ENCODE peak calls at places on chromosome 4, in seven cellular contexts. D is GM23248, H is IMR-90, O is SK-N-SH, U is MM.1S, Q is PC-3, K is fibroblast of lung. Z is an unnamed sample.

GRCh38 chr4:150136036-150136435 is 57.8 kb downstream of the DCLK2 start:
- DNase-seq in D (no peak), H (peak; percentile 72), O (no peak), Q (no peak), K (peak; percentile 76), U (no peak), Z (no peak)

GRCh38 chr4:114318309-114318708 is 280.3 kb upstream of the UGT8 start:
- DNase-seq in Q (peak; percentile 45), O (no peak), K (peak; percentile 15), U (no peak), D (no peak), H (peak; percentile 80), Z (no peak)

GRCh38 chr4:173521474-173522159 is 8.4 kb downstream of the HAND2 start:
- DNase-seq in O (peak; percentile 64), H (no peak), K (no peak), U (no peak), D (no peak), Q (no peak), Z (no peak)

GRCh38 chr4:186472948-186473347 is 82.4 kb downstream of the MTNR1A start:
- DNase-seq in O (peak; percentile 30), H (peak; percentile 56), Q (peak; percentile 52), D (peak; percentile 47), U (peak; percentile 23), K (peak; percentile 39), Z (peak; percentile 67)

GRCh38 chr4:78058591-78059523 is 1.7 kb downstream of the FRAS1 start:
- DNase-seq in O (peak; percentile 72), Q (peak; percentile 46), U (peak; percentile 12), K (peak; percentile 45), D (peak; percentile 68), H (no peak), Z (peak; percentile 81)

GRCh38 chr4:153318696-153319320 is 25.7 kb upstream of the MND1 start:
- DNase-seq in K (peak; percentile 27), Q (peak; percentile 66), U (peak; percentile 47), H (peak; percentile 54), O (peak; percentile 74), D (peak; percentile 67), Z (peak; percentile 65)

GRCh38 chr4:65669008-65669971 is 999 bp downstream of the EPHA5 start:
- DNase-seq in O (peak; percentile 22), K (peak; percentile 59), D (peak; percentile 11), U (no peak), H (no peak), Q (peak; percentile 25), Z (peak; percentile 84)

GRCh38 chr4:158758142-158758541 is 10.7 kb upstream of the FNIP2 start:
- DNase-seq in Q (no peak), D (peak; percentile 66), O (no peak), U (no peak), H (peak; percentile 54), K (peak; percentile 92), Z (no peak)

GRCh38 chr4:82380344-82380743 is 6.6 kb upstream of the HNRNPD start:
- DNase-seq in H (no peak), D (peak; percentile 33), K (no peak), U (no peak), Q (peak; percentile 91), O (no peak), Z (no peak)

GRCh38 chr4:25857403-25857802 is 5.4 kb downstream of the SEL1L3 start:
- DNase-seq in O (no peak), H (no peak), Q (no peak), K (no peak), D (peak; percentile 8), U (no peak), Z (no peak)

GRCh38 chr4:89957527-89957926 is 62.9 kb downstream of the MMRN1 start:
- DNase-seq in D (no peak), K (no peak), Q (no peak), H (no peak), U (no peak), O (no peak), Z (no peak)

GRCh38 chr4:122555216-122555615 is 65.7 kb downstream of the IL21 start:
- DNase-seq in H (no peak), O (no peak), Q (no peak), K (no peak), U (no peak), D (no peak), Z (no peak)

GRCh38 chr4:37661643-37662221 is 24.4 kb downstream of the RELL1 start:
- DNase-seq in Q (no peak), O (no peak), D (peak; percentile 32), H (peak; percentile 61), U (no peak), K (peak; percentile 79), Z (peak; percentile 63)

GRCh38 chr4:106366026-106366425 is 2.6 kb downstream of the GIMD1 start:
- DNase-seq in D (peak; percentile 61), O (no peak), K (peak; percentile 89), H (peak; percentile 65), Q (peak; percentile 3), U (no peak), Z (peak; percentile 54)

GRCh38 chr4:180057198-180057821 is 2185.9 kb upstream of the TENM3 start:
- DNase-seq in Q (no peak), K (peak; percentile 1), U (peak; percentile 30), O (peak; percentile 18), D (peak; percentile 1), H (no peak), Z (peak; percentile 42)

GRCh38 chr4:5993063-5993745 is 25.0 kb downstream of the C4orf50 start:
- DNase-seq in K (no peak), U (no peak), H (no peak), Q (no peak), D (no peak), O (no peak), Z (no peak)

GRCh38 chr4:165944900-165945299 is 71.9 kb downstream of the TLL1 start:
- DNase-seq in U (no peak), K (no peak), D (no peak), H (no peak), O (no peak), Q (no peak), Z (no peak)

GRCh38 chr4:336099-336892 is 1.3 kb upstream of the ZNF141 start:
- DNase-seq in U (no peak), K (no peak), Q (no peak), H (no peak), O (peak; percentile 78), D (peak; percentile 58), Z (peak; percentile 77)

GRCh38 chr4:76974150-76974549 is 24.6 kb downstream of the SEPTIN11 start:
- DNase-seq in H (no peak), K (peak; percentile 54), D (no peak), U (no peak), O (no peak), Q (no peak), Z (no peak)

GRCh38 chr4:186227221-186227620 is at the start of gene KLKB1:
- DNase-seq in H (no peak), K (no peak), U (no peak), O (no peak), Q (no peak), D (no peak), Z (peak; percentile 1)

GRCh38 chr4:1754336-1754735 is 33.0 kb downstream of the TACC3 start:
- DNase-seq in D (no peak), O (no peak), U (no peak), K (no peak), Q (no peak), H (no peak), Z (no peak)

GRCh38 chr4:46329118-46329976 is 60.6 kb downstream of the GABRA2 start:
- DNase-seq in U (peak; percentile 74), H (peak; percentile 61), Q (peak; percentile 74), D (peak; percentile 16), O (peak; percentile 2), K (peak; percentile 1), Z (no peak)

GRCh38 chr4:48138511-48138910 is 4.5 kb upstream of the TXK start:
- DNase-seq in U (no peak), H (no peak), K (no peak), D (no peak), O (no peak), Q (no peak), Z (no peak)

GRCh38 chr4:163654621-163655020 is 160.1 kb downstream of the TMA16 start:
- DNase-seq in U (no peak), H (no peak), O (no peak), Q (peak; percentile 68), D (no peak), K (no peak), Z (no peak)
- H3K36me3 ChIP-seq in U (no peaks in the 10 kb centered on the region), H (no peaks in the 10 kb centered on the region), O (no peaks in the 10 kb centered on the region), Q (no peaks in the 10 kb centered on the region), D (no peaks in the 10 kb centered on the region), K (no peaks in the 10 kb centered on the region), Z (no peaks in the 10 kb centered on the region)

DNA sequence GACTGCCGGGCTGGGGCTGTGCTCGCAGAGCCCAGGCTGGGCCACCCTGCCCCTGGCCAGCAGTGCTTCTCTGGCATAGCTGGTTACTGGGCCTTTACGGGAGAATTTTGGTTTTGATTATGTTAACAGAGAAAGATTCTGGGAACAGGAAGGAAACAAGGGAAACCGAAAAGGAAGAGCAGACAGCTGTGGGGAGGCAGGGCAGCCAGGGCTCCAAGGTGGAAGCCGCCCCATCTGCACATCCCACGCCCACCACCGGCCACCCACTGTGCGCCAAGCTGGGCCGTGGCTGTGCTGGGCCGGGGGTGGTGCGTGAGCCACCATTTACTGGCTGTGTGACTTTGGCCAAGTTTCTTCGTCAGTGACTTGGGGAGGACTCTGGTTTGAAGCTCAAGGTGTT is 20.1 kb downstream of the SH3BP2 start:
- DNase-seq in H (no peak), U (no peak), D (peak; percentile 36), K (no peak), Q (no peak), O (no peak), Z (no peak)
- H2AFZ ChIP-seq in H (peak overlapping the region; percentile 5), U (no peak overlapping the region), D (no peak overlapping the region), K (no peak overlapping the region), Q (no peak overlapping the region), O (no peak overlapping the region), Z (peak overlapping the region; percentile 35)

DNA sequence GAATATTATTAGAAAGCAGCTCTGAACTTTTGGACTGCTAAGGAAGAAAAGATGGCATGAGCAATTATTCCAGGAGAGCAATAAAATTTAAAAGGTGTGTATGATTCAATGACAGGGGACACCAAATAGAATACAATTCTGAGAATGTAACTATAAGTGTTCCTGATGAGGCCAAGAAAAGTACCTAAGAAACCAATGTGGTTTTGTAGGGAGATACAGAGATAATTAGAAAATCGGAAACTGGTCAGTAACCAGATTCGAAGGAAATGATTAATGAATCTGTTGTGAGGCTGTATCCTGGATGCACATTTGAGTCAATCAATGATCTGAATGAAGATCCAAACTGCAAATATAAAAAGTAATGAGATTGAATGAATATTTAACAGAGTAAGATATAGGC is 6.0 kb downstream of the NOA1 start:
- DNase-seq in H (no peak), U (no peak), Q (no peak), K (no peak), D (no peak), O (no peak), Z (no peak)
- H3K36me3 ChIP-seq in H (peaks cover 40% of the 10 kb centered on the region), U (peaks cover 40% of the 10 kb centered on the region), Q (peaks cover 64% of the 10 kb centered on the region), K (peaks cover 8% of the 10 kb centered on the region), D (peaks cover 42% of the 10 kb centered on the region), O (peaks cover 37% of the 10 kb centered on the region), Z (peaks cover 64% of the 10 kb centered on the region)

GRCh38 chr4:69523385-69524132 is 27.9 kb upstream of the UGT2B4 start:
- DNase-seq in K (peak; percentile 32), U (no peak), O (no peak), Q (no peak), H (no peak), D (no peak), Z (no peak)
- H2AFZ ChIP-seq in K (no peak overlapping the region), U (no peak overlapping the region), O (no peak overlapping the region), Q (no peak overlapping the region), H (no peak overlapping the region), D (no peak overlapping the region), Z (no peak overlapping the region)

DNA sequence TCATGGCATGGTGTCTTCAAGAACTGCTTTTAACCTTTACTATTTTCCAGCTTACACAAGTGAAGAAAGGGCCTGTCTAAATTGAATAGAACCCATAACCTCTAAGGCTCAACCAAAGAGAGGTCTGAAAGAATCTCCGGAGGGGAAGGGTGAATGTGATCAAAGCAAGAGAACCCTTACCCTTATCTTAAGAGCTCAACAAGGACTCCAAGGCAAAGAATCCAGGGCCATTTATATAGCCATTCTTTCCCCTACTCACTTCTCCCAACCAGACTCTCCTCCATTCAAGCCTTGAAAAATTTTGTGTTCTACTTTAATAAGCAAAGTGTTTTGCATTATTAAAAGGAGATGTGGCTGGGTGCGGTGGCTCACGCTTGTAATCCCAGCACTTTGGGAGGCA is 118.7 kb downstream of the SH3RF1 start:
- DNase-seq in D (no peak), H (no peak), O (no peak), K (no peak), Q (no peak), U (no peak), Z (no peak)
- H3K36me3 ChIP-seq in D (peaks cover 75% of the 10 kb centered on the region), H (peaks cover 13% of the 10 kb centered on the region), O (peaks cover 45% of the 10 kb centered on the region), K (no peaks in the 10 kb centered on the region), Q (peaks cover 30% of the 10 kb centered on the region), U (no peaks in the 10 kb centered on the region), Z (peaks cover 77% of the 10 kb centered on the region)

Z was measured in osteoblast.